ENCODE peak calls at places on chromosomes 12 and 14, in four cellular contexts. One of them, this sample, is unnamed.

GRCh38 chr12:59087077-59087673 is 166.9 kb upstream of the LRIG3 start:
- DNase-seq in brain microvascular endothelial cell: no peak
- DNase-seq in adrenal gland: no peak
- DNase-seq in heart left ventricle: no peak
- DNase-seq in this sample: no peak

GRCh38 chr14:20343855-20344205 is 395 bp downstream of the PARP2 start:
- DNase-seq in brain microvascular endothelial cell: no peak
- DNase-seq in adrenal gland: no peak
- DNase-seq in heart left ventricle: no peak
- DNase-seq in this sample: no peak

GRCh38 chr12:19278407-19278806 is 148.9 kb downstream of the PLEKHA5 start:
- DNase-seq in brain microvascular endothelial cell: no peak
- DNase-seq in adrenal gland: no peak
- DNase-seq in heart left ventricle: no peak
- DNase-seq in this sample: no peak

GRCh38 chr12:27199638-27200300 is 44.3 kb upstream of the STK38L start:
- DNase-seq in brain microvascular endothelial cell: no peak
- DNase-seq in adrenal gland: no peak
- DNase-seq in heart left ventricle: no peak
- DNase-seq in this sample: no peak

GRCh38 chr14:63174760-63175191 is 29.5 kb upstream of the RHOJ start:
- DNase-seq in brain microvascular endothelial cell: peak; percentile 80
- DNase-seq in adrenal gland: no peak
- DNase-seq in heart left ventricle: peak; percentile 24
- DNase-seq in this sample: peak; percentile 34

GRCh38 chr12:12181516-12181915 is 85.3 kb downstream of the LRP6 start:
- DNase-seq in brain microvascular endothelial cell: no peak
- DNase-seq in adrenal gland: no peak
- DNase-seq in heart left ventricle: no peak
- DNase-seq in this sample: no peak

GRCh38 chr14:100476012-100476822 is 111.0 kb downstream of the BEGAIN start:
- DNase-seq in brain microvascular endothelial cell: peak; percentile 94
- DNase-seq in adrenal gland: peak; percentile 86
- DNase-seq in heart left ventricle: no peak
- DNase-seq in this sample: peak; percentile 76

GRCh38 chr14:54650331-54651017 is 83.5 kb downstream of the SAMD4A start:
- DNase-seq in brain microvascular endothelial cell: peak; percentile 76
- DNase-seq in adrenal gland: peak; percentile 51
- DNase-seq in heart left ventricle: peak; percentile 51
- DNase-seq in this sample: no peak

GRCh38 chr12:52278931-52279682 is 4.7 kb downstream of the KRT86 start:
- DNase-seq in brain microvascular endothelial cell: peak; percentile 61
- DNase-seq in adrenal gland: peak; percentile 80
- DNase-seq in heart left ventricle: peak; percentile 70
- DNase-seq in this sample: peak; percentile 38

GRCh38 chr14:58808828-58809227 is 171.1 kb downstream of the DACT1 start:
- DNase-seq in brain microvascular endothelial cell: peak; percentile 39
- DNase-seq in adrenal gland: peak; percentile 73
- DNase-seq in heart left ventricle: no peak
- DNase-seq in this sample: no peak

GRCh38 chr14:61178226-61179060 is 102.7 kb downstream of the TMEM30B start:
- DNase-seq in brain microvascular endothelial cell: peak; percentile 97
- DNase-seq in adrenal gland: peak; percentile 75
- DNase-seq in heart left ventricle: no peak
- DNase-seq in this sample: peak; percentile 93

GRCh38 chr12:124410354-124411175 is 115.7 kb downstream of the RFLNA start:
- DNase-seq in brain microvascular endothelial cell: no peak
- DNase-seq in adrenal gland: no peak
- DNase-seq in heart left ventricle: no peak
- DNase-seq in this sample: no peak

GRCh38 chr12:47216150-47216677 is 136.5 kb upstream of the AMIGO2 start:
- DNase-seq in brain microvascular endothelial cell: no peak
- DNase-seq in adrenal gland: no peak
- DNase-seq in heart left ventricle: peak; percentile 35
- DNase-seq in this sample: no peak

GRCh38 chr12:47221256-47222023 is 141.7 kb upstream of the AMIGO2 start:
- DNase-seq in brain microvascular endothelial cell: no peak
- DNase-seq in adrenal gland: no peak
- DNase-seq in heart left ventricle: no peak
- DNase-seq in this sample: no peak

GRCh38 chr12:47222592-47222959 is 142.8 kb upstream of the AMIGO2 start:
- DNase-seq in brain microvascular endothelial cell: no peak
- DNase-seq in adrenal gland: no peak
- DNase-seq in heart left ventricle: no peak
- DNase-seq in this sample: no peak

GRCh38 chr12:47218191-47218654 is 138.5 kb upstream of the AMIGO2 start:
- DNase-seq in brain microvascular endothelial cell: no peak
- DNase-seq in adrenal gland: no peak
- DNase-seq in heart left ventricle: no peak
- DNase-seq in this sample: no peak

DNA sequence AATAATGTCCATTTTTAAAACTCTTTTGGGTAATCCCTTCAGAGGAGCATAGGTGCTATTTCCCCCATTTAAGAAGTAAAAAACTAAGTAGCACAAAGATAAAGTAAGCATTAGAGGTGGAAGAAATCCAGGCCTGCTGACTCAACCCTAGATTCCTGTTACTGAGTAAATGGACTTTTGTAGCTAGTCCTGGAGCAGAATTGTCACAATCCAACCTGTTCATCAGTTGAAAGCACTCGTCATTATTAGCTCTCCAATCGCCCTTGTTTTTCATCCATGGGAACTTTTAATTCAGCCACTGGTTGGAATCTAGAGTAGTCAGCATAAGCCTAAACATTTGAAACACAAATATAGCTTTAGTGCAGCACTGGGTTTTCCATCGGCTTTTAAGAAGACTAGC is 139.5 kb upstream of the AMIGO2 start:
- DNase-seq in brain microvascular endothelial cell: peak; percentile 23
- DNase-seq in adrenal gland: no peak
- DNase-seq in heart left ventricle: no peak
- DNase-seq in this sample: no peak
- H3K27ac ChIP-seq in brain microvascular endothelial cell: no peak overlapping the region
- H3K27ac ChIP-seq in adrenal gland: no peak overlapping the region
- H3K27ac ChIP-seq in heart left ventricle: no peak overlapping the region
- H3K27ac ChIP-seq in this sample: no peak overlapping the region

GRCh38 chr12:6810758-6811157 is 10.9 kb upstream of the GPR162 start:
- DNase-seq in brain microvascular endothelial cell: no peak
- DNase-seq in adrenal gland: no peak
- DNase-seq in heart left ventricle: no peak
- DNase-seq in this sample: no peak
- TF ChIP-seq CTCF in brain microvascular endothelial cell: no peak
- TF ChIP-seq CTCF in adrenal gland: no peak
- TF ChIP-seq CTCF in heart left ventricle: no peak
- TF ChIP-seq CTCF in this sample: no peak

GRCh38 chr12:990308-990648 is 745 bp upstream of the ERC1 start:
- DNase-seq in brain microvascular endothelial cell: peak; percentile 50
- DNase-seq in adrenal gland: peak; percentile 81
- DNase-seq in heart left ventricle: peak; percentile 75
- DNase-seq in this sample: no peak
- H3K4me3 ChIP-seq in brain microvascular endothelial cell: peak overlapping the region; percentile 79
- H3K4me3 ChIP-seq in adrenal gland: peak overlapping the region; percentile 37
- H3K4me3 ChIP-seq in heart left ventricle: peak overlapping the region; percentile 92
- H3K4me3 ChIP-seq in this sample: peak overlapping the region; percentile 80

DNA sequence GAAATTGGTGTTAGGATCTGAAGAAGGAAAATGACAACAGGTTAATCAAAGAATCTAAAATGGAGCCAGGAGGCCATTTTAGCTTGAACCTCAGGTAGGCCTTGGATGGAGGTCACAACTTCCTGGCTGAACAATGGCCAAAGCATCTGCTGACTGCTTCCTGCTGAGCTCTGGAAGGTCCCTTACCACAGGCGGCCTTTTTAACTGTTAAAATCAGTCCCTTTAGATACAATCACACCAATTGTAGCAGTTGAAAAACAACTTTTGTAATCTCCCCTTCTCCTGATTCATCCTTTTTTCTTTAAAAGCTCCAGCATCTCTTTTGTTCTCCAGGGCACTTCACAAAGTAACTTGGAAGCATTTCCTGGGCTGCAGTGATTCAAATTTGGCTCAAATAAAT is 388.8 kb downstream of the PDZRN4 start:
- DNase-seq in brain microvascular endothelial cell: no peak
- DNase-seq in adrenal gland: no peak
- DNase-seq in heart left ventricle: no peak
- DNase-seq in this sample: no peak
- H3K27ac ChIP-seq in brain microvascular endothelial cell: no peak overlapping the region
- H3K27ac ChIP-seq in adrenal gland: no peak overlapping the region
- H3K27ac ChIP-seq in heart left ventricle: no peak overlapping the region
- H3K27ac ChIP-seq in this sample: no peak overlapping the region

GRCh38 chr12:81259360-81259759 is 181.5 kb downstream of the ACSS3 start:
- DNase-seq in brain microvascular endothelial cell: no peak
- DNase-seq in adrenal gland: no peak
- DNase-seq in heart left ventricle: no peak
- DNase-seq in this sample: no peak

GRCh38 chr12:81263072-81263471 is 185.2 kb downstream of the ACSS3 start:
- DNase-seq in brain microvascular endothelial cell: no peak
- DNase-seq in adrenal gland: no peak
- DNase-seq in heart left ventricle: no peak
- DNase-seq in this sample: no peak

GRCh38 chr12:81257952-81258551 is 180.2 kb downstream of the ACSS3 start:
- DNase-seq in brain microvascular endothelial cell: peak; percentile 44
- DNase-seq in adrenal gland: no peak
- DNase-seq in heart left ventricle: no peak
- DNase-seq in this sample: peak; percentile 8

GRCh38 chr12:81255947-81256346 is 178.1 kb downstream of the ACSS3 start:
- DNase-seq in brain microvascular endothelial cell: no peak
- DNase-seq in adrenal gland: no peak
- DNase-seq in heart left ventricle: no peak
- DNase-seq in this sample: no peak

DNA sequence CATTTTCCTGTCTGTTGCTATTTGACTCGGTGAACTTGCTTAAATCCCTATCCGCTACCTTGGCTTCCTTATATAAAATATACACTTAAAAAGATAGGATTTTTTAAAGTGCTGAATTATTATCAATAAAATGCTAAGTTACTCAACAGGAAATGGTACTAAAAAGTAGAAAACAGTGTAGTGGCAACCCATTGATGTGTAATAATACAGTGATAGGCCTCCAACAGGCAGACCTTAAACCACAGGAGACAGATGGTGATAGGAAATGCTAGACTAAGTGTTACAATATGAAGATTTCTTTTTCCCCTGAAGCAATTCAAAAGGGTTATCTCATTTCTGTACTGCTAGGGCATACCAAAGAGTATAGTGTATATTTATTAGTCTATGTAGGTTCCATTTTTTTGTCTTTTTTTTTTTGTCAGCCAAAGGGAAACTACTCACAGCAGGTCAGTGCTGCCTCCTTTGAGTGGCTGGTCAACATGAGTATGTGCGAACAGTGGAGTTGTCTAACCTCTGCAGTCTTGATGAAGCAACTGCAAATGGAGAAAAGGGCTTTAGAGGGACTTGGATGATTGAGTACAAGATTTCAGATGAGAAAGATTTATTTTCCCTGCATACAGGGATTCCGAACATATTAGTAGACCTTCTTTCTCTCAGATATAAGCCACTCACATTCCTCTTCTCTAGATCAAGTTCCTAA is 183.8 kb downstream of the ACSS3 start:
- DNase-seq in brain microvascular endothelial cell: no peak
- DNase-seq in adrenal gland: no peak
- DNase-seq in heart left ventricle: no peak
- DNase-seq in this sample: no peak
- TF ChIP-seq CTCF in brain microvascular endothelial cell: no peak
- TF ChIP-seq CTCF in adrenal gland: no peak
- TF ChIP-seq CTCF in heart left ventricle: no peak
- TF ChIP-seq CTCF in this sample: no peak

This sample was measured in AG04450.